ENCODE peak calls at places on chromosomes 3 and 15, in nine cellular contexts. One of them, this sample, is unnamed.

GRCh38 chr15:69414702-69415161 is 583 bp downstream of the KIF23 start:
- DNase-seq in sigmoid colon: no peak
- DNase-seq in choroid plexus epithelial cell: peak; percentile 95
- DNase-seq in fibroblast of the aortic adventitia: peak; percentile 92
- DNase-seq in foreskin fibroblast: peak; percentile 89
- DNase-seq in fibroblast of lung: peak; percentile 89
- DNase-seq in HCT116: peak; percentile 4
- DNase-seq in GM23338: peak; percentile 75
- DNase-seq in fibroblast of pulmonary artery: peak; percentile 95
- DNase-seq in this sample: no peak

GRCh38 chr3:181637056-181637798 is 74.5 kb upstream of the SOX2 start:
- DNase-seq in sigmoid colon: no peak
- DNase-seq in choroid plexus epithelial cell: no peak
- DNase-seq in fibroblast of the aortic adventitia: peak; percentile 57
- DNase-seq in foreskin fibroblast: no peak
- DNase-seq in fibroblast of lung: no peak
- DNase-seq in HCT116: no peak
- DNase-seq in GM23338: no peak
- DNase-seq in fibroblast of pulmonary artery: no peak
- DNase-seq in this sample: no peak

GRCh38 chr3:180188512-180189309 is 152.0 kb upstream of the PEX5L start:
- DNase-seq in sigmoid colon: no peak
- DNase-seq in choroid plexus epithelial cell: no peak
- DNase-seq in fibroblast of the aortic adventitia: no peak
- DNase-seq in foreskin fibroblast: no peak
- DNase-seq in fibroblast of lung: no peak
- DNase-seq in HCT116: no peak
- DNase-seq in GM23338: no peak
- DNase-seq in fibroblast of pulmonary artery: no peak
- DNase-seq in this sample: no peak

GRCh38 chr15:90086868-90087268 is 15.4 kb downstream of the IDH2 start:
- DNase-seq in sigmoid colon: no peak
- DNase-seq in choroid plexus epithelial cell: peak; percentile 67
- DNase-seq in fibroblast of the aortic adventitia: peak; percentile 44
- DNase-seq in foreskin fibroblast: no peak
- DNase-seq in fibroblast of lung: peak; percentile 41
- DNase-seq in HCT116: no peak
- DNase-seq in GM23338: peak; percentile 67
- DNase-seq in fibroblast of pulmonary artery: peak; percentile 61
- DNase-seq in this sample: no peak

GRCh38 chr3:114481113-114481512 is 187.3 kb downstream of the TIGIT start:
- DNase-seq in sigmoid colon: no peak
- DNase-seq in choroid plexus epithelial cell: peak; percentile 34
- DNase-seq in fibroblast of the aortic adventitia: no peak
- DNase-seq in foreskin fibroblast: no peak
- DNase-seq in fibroblast of lung: peak; percentile 19
- DNase-seq in HCT116: no peak
- DNase-seq in GM23338: no peak
- DNase-seq in fibroblast of pulmonary artery: no peak
- DNase-seq in this sample: no peak

GRCh38 chr15:35603298-35603697 is 57.3 kb upstream of the DPH6 start:
- DNase-seq in sigmoid colon: no peak
- DNase-seq in choroid plexus epithelial cell: peak; percentile 82
- DNase-seq in fibroblast of the aortic adventitia: peak; percentile 69
- DNase-seq in foreskin fibroblast: peak; percentile 49
- DNase-seq in fibroblast of lung: peak; percentile 70
- DNase-seq in HCT116: no peak
- DNase-seq in GM23338: no peak
- DNase-seq in fibroblast of pulmonary artery: peak; percentile 82
- DNase-seq in this sample: no peak

GRCh38 chr3:125151437-125151806 is 61.1 kb downstream of the SLC12A8 start:
- DNase-seq in sigmoid colon: no peak
- DNase-seq in choroid plexus epithelial cell: no peak
- DNase-seq in fibroblast of the aortic adventitia: no peak
- DNase-seq in foreskin fibroblast: no peak
- DNase-seq in fibroblast of lung: no peak
- DNase-seq in HCT116: no peak
- DNase-seq in GM23338: no peak
- DNase-seq in fibroblast of pulmonary artery: no peak
- DNase-seq in this sample: no peak

GRCh38 chr15:69934607-69935006 is 163.1 kb downstream of the TLE3 start:
- DNase-seq in sigmoid colon: no peak
- DNase-seq in choroid plexus epithelial cell: no peak
- DNase-seq in fibroblast of the aortic adventitia: no peak
- DNase-seq in foreskin fibroblast: no peak
- DNase-seq in fibroblast of lung: no peak
- DNase-seq in HCT116: no peak
- DNase-seq in GM23338: no peak
- DNase-seq in fibroblast of pulmonary artery: no peak
- DNase-seq in this sample: no peak

GRCh38 chr15:70627734-70628541 is 135.4 kb downstream of the UACA start:
- DNase-seq in sigmoid colon: no peak
- DNase-seq in choroid plexus epithelial cell: peak; percentile 86
- DNase-seq in fibroblast of the aortic adventitia: peak; percentile 66
- DNase-seq in foreskin fibroblast: peak; percentile 40
- DNase-seq in fibroblast of lung: no peak
- DNase-seq in HCT116: no peak
- DNase-seq in GM23338: no peak
- DNase-seq in fibroblast of pulmonary artery: no peak
- DNase-seq in this sample: no peak

GRCh38 chr3:140863481-140864084 is 78.1 kb upstream of the SLC25A36 start:
- DNase-seq in sigmoid colon: no peak
- DNase-seq in choroid plexus epithelial cell: peak; percentile 72
- DNase-seq in fibroblast of the aortic adventitia: peak; percentile 66
- DNase-seq in foreskin fibroblast: peak; percentile 35
- DNase-seq in fibroblast of lung: peak; percentile 63
- DNase-seq in HCT116: peak; percentile 45
- DNase-seq in GM23338: peak; percentile 87
- DNase-seq in fibroblast of pulmonary artery: peak; percentile 67
- DNase-seq in this sample: peak; percentile 28

GRCh38 chr3:189122120-189122519 is 49.7 kb upstream of the TPRG1 start:
- DNase-seq in sigmoid colon: no peak
- DNase-seq in choroid plexus epithelial cell: no peak
- DNase-seq in fibroblast of the aortic adventitia: peak; percentile 45
- DNase-seq in foreskin fibroblast: no peak
- DNase-seq in fibroblast of lung: no peak
- DNase-seq in HCT116: no peak
- DNase-seq in GM23338: no peak
- DNase-seq in fibroblast of pulmonary artery: no peak
- DNase-seq in this sample: no peak

GRCh38 chr3:189953551-189953950 is 167.1 kb downstream of the P3H2 start:
- DNase-seq in sigmoid colon: no peak
- DNase-seq in choroid plexus epithelial cell: no peak
- DNase-seq in fibroblast of the aortic adventitia: peak; percentile 59
- DNase-seq in foreskin fibroblast: no peak
- DNase-seq in fibroblast of lung: peak; percentile 29
- DNase-seq in HCT116: no peak
- DNase-seq in GM23338: no peak
- DNase-seq in fibroblast of pulmonary artery: peak; percentile 36
- DNase-seq in this sample: no peak

GRCh38 chr3:189270248-189270832 is 98.6 kb downstream of the TPRG1 start:
- DNase-seq in sigmoid colon: no peak
- DNase-seq in choroid plexus epithelial cell: peak; percentile 89
- DNase-seq in fibroblast of the aortic adventitia: peak; percentile 88
- DNase-seq in foreskin fibroblast: peak; percentile 54
- DNase-seq in fibroblast of lung: peak; percentile 78
- DNase-seq in HCT116: peak; percentile 73
- DNase-seq in GM23338: peak; percentile 73
- DNase-seq in fibroblast of pulmonary artery: peak; percentile 78
- DNase-seq in this sample: no peak

GRCh38 chr3:22713936-22714335 is 489.2 kb upstream of the UBE2E2 start:
- DNase-seq in sigmoid colon: no peak
- DNase-seq in choroid plexus epithelial cell: peak; percentile 93
- DNase-seq in fibroblast of the aortic adventitia: peak; percentile 40
- DNase-seq in foreskin fibroblast: peak; percentile 66
- DNase-seq in fibroblast of lung: peak; percentile 84
- DNase-seq in HCT116: no peak
- DNase-seq in GM23338: no peak
- DNase-seq in fibroblast of pulmonary artery: peak; percentile 92
- DNase-seq in this sample: no peak

GRCh38 chr3:22720596-22720995 is 482.5 kb upstream of the UBE2E2 start:
- DNase-seq in sigmoid colon: no peak
- DNase-seq in choroid plexus epithelial cell: no peak
- DNase-seq in fibroblast of the aortic adventitia: no peak
- DNase-seq in foreskin fibroblast: no peak
- DNase-seq in fibroblast of lung: no peak
- DNase-seq in HCT116: no peak
- DNase-seq in GM23338: no peak
- DNase-seq in fibroblast of pulmonary artery: no peak
- DNase-seq in this sample: no peak

GRCh38 chr3:22714758-22715157 is 488.4 kb upstream of the UBE2E2 start:
- DNase-seq in sigmoid colon: no peak
- DNase-seq in choroid plexus epithelial cell: no peak
- DNase-seq in fibroblast of the aortic adventitia: no peak
- DNase-seq in foreskin fibroblast: no peak
- DNase-seq in fibroblast of lung: no peak
- DNase-seq in HCT116: no peak
- DNase-seq in GM23338: peak; percentile 6
- DNase-seq in fibroblast of pulmonary artery: no peak
- DNase-seq in this sample: no peak
- H3K4me3 ChIP-seq in sigmoid colon: no peak overlapping the region
- H3K4me3 ChIP-seq in choroid plexus epithelial cell: no peak overlapping the region
- H3K4me3 ChIP-seq in fibroblast of the aortic adventitia: no peak overlapping the region
- H3K4me3 ChIP-seq in foreskin fibroblast: no peak overlapping the region
- H3K4me3 ChIP-seq in fibroblast of lung: no peak overlapping the region
- H3K4me3 ChIP-seq in HCT116: no peak overlapping the region
- H3K4me3 ChIP-seq in GM23338: no peak overlapping the region
- H3K4me3 ChIP-seq in fibroblast of pulmonary artery: no peak overlapping the region
- H3K4me3 ChIP-seq in this sample: no peak overlapping the region

DNA sequence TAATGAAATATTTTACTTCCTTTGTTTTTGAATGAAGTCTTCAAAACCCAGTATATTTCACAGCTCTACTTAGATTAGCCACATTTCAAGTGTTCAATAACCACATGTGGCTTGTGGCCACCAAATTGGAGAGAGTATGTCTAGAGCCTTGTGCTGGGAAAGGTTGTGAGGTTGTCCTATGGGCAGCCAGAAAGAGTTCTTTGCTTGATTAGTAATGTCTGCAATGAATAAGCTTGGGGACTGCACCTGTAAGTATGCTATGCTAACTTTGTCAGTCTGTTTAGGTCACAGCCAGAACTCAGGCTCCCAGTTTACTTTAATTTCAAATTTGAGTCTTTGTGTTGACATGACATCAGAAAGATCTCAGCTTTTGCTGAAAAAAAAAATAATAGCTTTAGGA is 294.9 kb upstream of the SOX14 start:
- DNase-seq in sigmoid colon: no peak
- DNase-seq in choroid plexus epithelial cell: no peak
- DNase-seq in fibroblast of the aortic adventitia: no peak
- DNase-seq in foreskin fibroblast: no peak
- DNase-seq in fibroblast of lung: no peak
- DNase-seq in HCT116: no peak
- DNase-seq in GM23338: no peak
- DNase-seq in fibroblast of pulmonary artery: no peak
- DNase-seq in this sample: no peak
- H3K4me3 ChIP-seq in sigmoid colon: no peak overlapping the region
- H3K4me3 ChIP-seq in choroid plexus epithelial cell: no peak overlapping the region
- H3K4me3 ChIP-seq in fibroblast of the aortic adventitia: no peak overlapping the region
- H3K4me3 ChIP-seq in foreskin fibroblast: no peak overlapping the region
- H3K4me3 ChIP-seq in fibroblast of lung: no peak overlapping the region
- H3K4me3 ChIP-seq in HCT116: no peak overlapping the region
- H3K4me3 ChIP-seq in GM23338: no peak overlapping the region
- H3K4me3 ChIP-seq in fibroblast of pulmonary artery: no peak overlapping the region
- H3K4me3 ChIP-seq in this sample: no peak overlapping the region

GRCh38 chr3:55408193-55408826 is 78.8 kb downstream of the WNT5A start:
- DNase-seq in sigmoid colon: no peak
- DNase-seq in choroid plexus epithelial cell: no peak
- DNase-seq in fibroblast of the aortic adventitia: no peak
- DNase-seq in foreskin fibroblast: no peak
- DNase-seq in fibroblast of lung: no peak
- DNase-seq in HCT116: no peak
- DNase-seq in GM23338: no peak
- DNase-seq in fibroblast of pulmonary artery: no peak
- DNase-seq in this sample: no peak

GRCh38 chr3:55407426-55407820 is 79.7 kb downstream of the WNT5A start:
- DNase-seq in sigmoid colon: no peak
- DNase-seq in choroid plexus epithelial cell: no peak
- DNase-seq in fibroblast of the aortic adventitia: no peak
- DNase-seq in foreskin fibroblast: no peak
- DNase-seq in fibroblast of lung: no peak
- DNase-seq in HCT116: no peak
- DNase-seq in GM23338: no peak
- DNase-seq in fibroblast of pulmonary artery: no peak
- DNase-seq in this sample: no peak

GRCh38 chr3:55406666-55407425 is 80.3 kb downstream of the WNT5A start:
- DNase-seq in sigmoid colon: no peak
- DNase-seq in choroid plexus epithelial cell: no peak
- DNase-seq in fibroblast of the aortic adventitia: peak; percentile 17
- DNase-seq in foreskin fibroblast: peak; percentile 53
- DNase-seq in fibroblast of lung: no peak
- DNase-seq in HCT116: no peak
- DNase-seq in GM23338: no peak
- DNase-seq in fibroblast of pulmonary artery: no peak
- DNase-seq in this sample: no peak

GRCh38 chr3:55405436-55405835 is 81.7 kb downstream of the WNT5A start:
- DNase-seq in sigmoid colon: no peak
- DNase-seq in choroid plexus epithelial cell: peak; percentile 28
- DNase-seq in fibroblast of the aortic adventitia: peak; percentile 8
- DNase-seq in foreskin fibroblast: no peak
- DNase-seq in fibroblast of lung: peak; percentile 36
- DNase-seq in HCT116: no peak
- DNase-seq in GM23338: peak; percentile 92
- DNase-seq in fibroblast of pulmonary artery: peak; percentile 35
- DNase-seq in this sample: no peak

DNA sequence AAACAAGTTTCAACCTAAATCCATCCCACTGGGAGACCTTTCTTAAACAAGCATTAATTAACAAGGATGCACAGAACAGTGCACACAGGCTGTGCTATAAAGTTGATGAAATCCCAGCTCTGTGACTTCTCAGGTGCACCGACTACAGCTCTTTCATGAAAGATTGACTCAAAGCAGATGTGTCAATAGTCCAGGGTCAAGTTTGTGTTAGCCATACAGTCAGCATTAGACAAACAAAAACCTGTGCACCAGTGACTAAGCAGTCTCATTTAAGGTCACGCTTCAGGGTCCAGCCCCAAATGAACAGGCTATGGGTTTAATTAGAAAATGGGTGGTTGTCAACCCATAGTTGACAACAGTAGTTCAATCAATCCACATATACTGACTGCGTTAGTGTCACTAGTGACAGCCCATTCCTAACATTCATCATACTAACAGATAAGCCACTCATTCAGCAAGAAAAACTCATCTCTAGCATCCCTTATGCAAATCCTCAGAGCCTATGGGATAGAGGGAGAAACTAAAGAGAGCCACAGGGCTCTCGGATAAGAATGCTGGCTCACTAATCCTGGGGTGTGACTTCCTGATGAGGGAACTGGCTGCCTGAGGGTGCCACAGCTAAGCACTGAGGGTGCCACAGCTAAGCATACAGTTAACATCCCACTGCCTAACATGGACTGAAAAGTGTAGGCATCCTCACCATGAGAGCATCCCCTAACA is 84.1 kb downstream of the WNT5A start:
- DNase-seq in sigmoid colon: no peak
- DNase-seq in choroid plexus epithelial cell: peak; percentile 19
- DNase-seq in fibroblast of the aortic adventitia: no peak
- DNase-seq in foreskin fibroblast: peak; percentile 43
- DNase-seq in fibroblast of lung: no peak
- DNase-seq in HCT116: no peak
- DNase-seq in GM23338: no peak
- DNase-seq in fibroblast of pulmonary artery: no peak
- DNase-seq in this sample: no peak
- H3K4me3 ChIP-seq in sigmoid colon: no peak overlapping the region
- H3K4me3 ChIP-seq in choroid plexus epithelial cell: no peak overlapping the region
- H3K4me3 ChIP-seq in fibroblast of the aortic adventitia: no peak overlapping the region
- H3K4me3 ChIP-seq in foreskin fibroblast: no peak overlapping the region
- H3K4me3 ChIP-seq in fibroblast of lung: no peak overlapping the region
- H3K4me3 ChIP-seq in HCT116: no peak overlapping the region
- H3K4me3 ChIP-seq in GM23338: no peak overlapping the region
- H3K4me3 ChIP-seq in fibroblast of pulmonary artery: no peak overlapping the region
- H3K4me3 ChIP-seq in this sample: no peak overlapping the region

GRCh38 chr15:65066635-65067333 is 1.0 kb downstream of the RASL12 start:
- DNase-seq in sigmoid colon: peak; percentile 80
- DNase-seq in choroid plexus epithelial cell: no peak
- DNase-seq in fibroblast of the aortic adventitia: no peak
- DNase-seq in foreskin fibroblast: no peak
- DNase-seq in fibroblast of lung: no peak
- DNase-seq in HCT116: no peak
- DNase-seq in GM23338: peak; percentile 35
- DNase-seq in fibroblast of pulmonary artery: no peak
- DNase-seq in this sample: no peak
- H3K4me3 ChIP-seq in sigmoid colon: peak overlapping the region; percentile 57
- H3K4me3 ChIP-seq in choroid plexus epithelial cell: no peak overlapping the region
- H3K4me3 ChIP-seq in fibroblast of the aortic adventitia: no peak overlapping the region
- H3K4me3 ChIP-seq in foreskin fibroblast: peak overlapping the region; percentile 27
- H3K4me3 ChIP-seq in fibroblast of lung: peak overlapping the region; percentile 80
- H3K4me3 ChIP-seq in HCT116: no peak overlapping the region
- H3K4me3 ChIP-seq in GM23338: peak overlapping the region; percentile 73
- H3K4me3 ChIP-seq in fibroblast of pulmonary artery: peak overlapping the region; percentile 42
- H3K4me3 ChIP-seq in this sample: no peak overlapping the region